ENCODE peak calls at places on chromosome 15, in four cellular contexts. O is spleen, R is GM12878, B is GM23338. W is an unnamed sample.

GRCh38 chr15:32981536-32981935 is 213.0 kb downstream of the FMN1 start:
- DNase-seq in O (no peak), B (no peak), R (no peak), W (no peak)

GRCh38 chr15:39369768-39370167 is 211.1 kb upstream of the THBS1 start:
- DNase-seq in O (no peak), R (no peak), B (no peak), W (no peak)

GRCh38 chr15:39939487-39940452 is 5.9 kb downstream of the EIF2AK4 start:
- DNase-seq in R (peak; percentile 32), B (no peak), O (no peak), W (no peak)

GRCh38 chr15:101349497-101349951 is 54.5 kb upstream of the SNRPA1 start:
- DNase-seq in R (no peak), O (no peak), B (no peak), W (no peak)

GRCh38 chr15:70328137-70329115 is 230.7 kb upstream of the TLE3 start:
- DNase-seq in O (no peak), R (no peak), B (no peak), W (no peak)

GRCh38 chr15:68154923-68155559 is 50.1 kb downstream of the CALML4 start:
- DNase-seq in R (no peak), O (no peak), B (peak; percentile 83), W (no peak)

GRCh38 chr15:40354408-40355171 is 3.4 kb upstream of the DISP2 start:
- DNase-seq in B (peak; percentile 83), O (peak; percentile 54), R (no peak), W (no peak)

GRCh38 chr15:29822100-29822684 is at the start of gene TJP1:
- DNase-seq in O (no peak), R (no peak), B (peak; percentile 88), W (no peak)

GRCh38 chr15:100340721-100341661 is 784 bp downstream of the ADAMTS17 start:
- DNase-seq in B (peak; percentile 61), R (no peak), O (peak; percentile 85), W (peak; percentile 83)

GRCh38 chr15:58639992-58640391 is 109.5 kb downstream of the ADAM10 start:
- DNase-seq in R (no peak), O (no peak), B (peak; percentile 14), W (no peak)

GRCh38 chr15:58643996-58644395 is 105.5 kb downstream of the ADAM10 start:
- DNase-seq in O (no peak), B (no peak), R (no peak), W (no peak)

GRCh38 chr15:58641660-58642059 is 107.8 kb downstream of the ADAM10 start:
- DNase-seq in O (no peak), B (no peak), R (no peak), W (no peak)

DNA sequence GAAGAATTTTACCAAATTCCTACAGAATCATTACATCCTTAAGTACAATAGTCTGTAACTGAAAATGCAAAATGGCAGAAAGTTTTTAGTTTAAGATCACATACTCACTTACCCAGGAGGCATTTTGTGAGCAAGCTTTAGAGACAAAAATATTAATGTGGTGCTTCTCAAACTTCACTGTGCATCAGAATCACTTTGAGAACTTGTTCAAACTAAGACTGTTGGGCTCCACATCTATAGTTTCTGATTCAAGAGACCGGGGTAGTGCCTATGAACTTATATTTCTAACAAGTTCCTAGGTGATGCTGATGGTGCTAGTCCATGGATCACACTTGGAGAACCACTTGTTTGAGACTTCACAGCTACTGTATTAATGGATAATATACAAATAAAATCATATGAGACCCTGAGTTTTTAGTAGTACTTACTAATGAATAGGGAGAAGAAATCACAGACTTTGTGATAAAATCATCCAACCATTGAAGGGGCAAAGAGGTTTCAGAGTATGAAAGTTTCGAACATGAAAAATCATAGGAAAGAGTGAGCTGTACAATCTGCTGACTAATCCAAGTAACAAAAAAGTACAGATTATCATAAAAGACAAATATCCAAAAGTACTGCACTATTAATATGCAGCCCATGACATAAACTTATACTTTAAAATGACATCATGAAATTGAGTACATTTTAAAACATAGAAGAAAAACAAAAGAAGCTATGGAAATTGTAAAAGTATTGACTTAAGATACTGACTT is 110.3 kb downstream of the ADAM10 start:
- DNase-seq in B (no peak), O (no peak), R (no peak), W (no peak)
- H3K36me3 ChIP-seq in B (no peaks in the 10 kb centered on the region), O (no peaks in the 10 kb centered on the region), R (no peaks in the 10 kb centered on the region), W (peaks cover 4% of the 10 kb centered on the region)

GRCh38 chr15:75694241-75695182 is 18.1 kb downstream of the CSPG4 start:
- DNase-seq in O (peak; percentile 74), R (no peak), B (peak; percentile 69), W (no peak)
- TF ChIP-seq POLR2AphosphoS5 in O (no peak), R (no peak), B (no peak), W (peak; percentile 80)

DNA sequence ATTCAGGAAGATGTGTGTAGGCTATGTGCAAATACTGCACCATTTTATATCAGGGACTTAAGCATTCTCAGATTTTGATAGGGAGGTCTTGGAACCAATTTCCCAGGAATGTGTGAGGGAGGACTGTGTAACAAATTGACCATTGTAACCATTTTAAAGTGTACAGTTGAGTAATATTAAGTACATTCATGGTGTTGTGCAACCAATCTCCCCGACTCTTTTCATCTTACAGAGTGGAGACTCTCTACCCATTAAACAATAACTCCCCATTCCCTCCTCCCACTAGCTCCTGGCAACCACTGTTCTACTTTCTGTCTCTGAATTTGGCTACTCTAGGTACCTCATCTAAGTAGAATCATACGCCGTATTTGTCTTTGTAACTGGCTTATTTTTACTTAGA is 5.1 kb downstream of the RCN2 start:
- DNase-seq in R (no peak), B (no peak), O (no peak), W (no peak)
- H3K36me3 ChIP-seq in R (no peaks in the 10 kb centered on the region), B (peaks cover 28% of the 10 kb centered on the region), O (no peaks in the 10 kb centered on the region), W (no peaks in the 10 kb centered on the region)

GRCh38 chr15:72271895-72272212 is 500 bp downstream of the PARP6 start:
- DNase-seq in O (no peak), R (no peak), B (peak; percentile 48), W (no peak)

GRCh38 chr15:72272997-72273352 is 621 bp upstream of the PARP6 start:
- DNase-seq in O (no peak), R (no peak), B (no peak), W (no peak)

GRCh38 chr15:72271221-72271620 is 1.1 kb downstream of the PARP6 start:
- DNase-seq in B (no peak), R (no peak), O (no peak), W (no peak)

GRCh38 chr15:72269739-72270138 is 2.6 kb downstream of the PARP6 start:
- DNase-seq in O (no peak), B (no peak), R (no peak), W (no peak)

GRCh38 chr15:72272213-72272996 is at the start of gene PARP6:
- DNase-seq in B (peak; percentile 98), O (peak; percentile 100), R (peak; percentile 95), W (peak; percentile 99)
- TF ChIP-seq POLR2AphosphoS5 in B (peak; percentile 88), O (peak; percentile 92), R (no peak), W (peak; percentile 90)

DNA sequence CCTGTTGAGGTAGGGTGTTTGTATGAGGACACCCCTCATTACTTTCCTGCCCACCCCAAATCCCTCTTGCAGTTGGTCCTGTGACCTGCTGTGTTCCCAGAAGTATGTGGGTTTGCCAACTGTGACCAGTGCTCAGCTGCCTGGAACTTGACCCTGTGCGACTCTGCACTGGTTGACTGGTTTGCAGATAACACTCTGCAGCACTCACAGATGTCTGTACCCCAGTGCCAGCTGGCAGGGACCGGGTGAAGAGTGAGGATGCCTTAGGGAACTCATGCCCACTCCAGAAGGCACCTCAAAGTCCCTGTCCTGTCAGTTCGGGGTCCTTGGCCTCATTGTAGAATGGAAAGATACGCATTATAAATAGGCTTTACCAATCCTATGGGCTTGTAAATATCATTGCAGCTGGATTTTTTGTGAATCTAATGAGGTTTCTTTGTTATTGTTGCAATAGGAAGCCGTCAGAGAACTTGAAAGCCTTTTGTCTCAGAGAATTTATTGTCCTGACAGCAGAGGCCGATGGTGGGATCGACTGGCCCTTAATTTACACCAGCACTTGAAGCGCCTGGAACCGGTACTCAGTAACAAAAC is 18.2 kb downstream of the FAN1 start:
- DNase-seq in O (no peak), B (peak; percentile 79), R (no peak), W (no peak)
- H3K36me3 ChIP-seq in O (no peaks in the 10 kb centered on the region), B (peaks cover 18% of the 10 kb centered on the region), R (peaks cover 13% of the 10 kb centered on the region), W (peaks cover 7% of the 10 kb centered on the region)

GRCh38 chr15:63050737-63051700 is 8.5 kb downstream of the TPM1 start:
- DNase-seq in R (no peak), B (peak; percentile 18), O (no peak), W (no peak)

GRCh38 chr15:63051701-63052066 is 9.1 kb downstream of the TPM1 start:
- DNase-seq in R (no peak), B (no peak), O (no peak), W (no peak)

GRCh38 chr15:63048115-63048985 is 5.8 kb downstream of the TPM1 start:
- DNase-seq in O (peak; percentile 97), B (peak; percentile 96), R (peak; percentile 28), W (no peak)

GRCh38 chr15:63048986-63049665 is 6.6 kb downstream of the TPM1 start:
- DNase-seq in R (no peak), B (peak; percentile 51), O (peak; percentile 85), W (no peak)

DNA sequence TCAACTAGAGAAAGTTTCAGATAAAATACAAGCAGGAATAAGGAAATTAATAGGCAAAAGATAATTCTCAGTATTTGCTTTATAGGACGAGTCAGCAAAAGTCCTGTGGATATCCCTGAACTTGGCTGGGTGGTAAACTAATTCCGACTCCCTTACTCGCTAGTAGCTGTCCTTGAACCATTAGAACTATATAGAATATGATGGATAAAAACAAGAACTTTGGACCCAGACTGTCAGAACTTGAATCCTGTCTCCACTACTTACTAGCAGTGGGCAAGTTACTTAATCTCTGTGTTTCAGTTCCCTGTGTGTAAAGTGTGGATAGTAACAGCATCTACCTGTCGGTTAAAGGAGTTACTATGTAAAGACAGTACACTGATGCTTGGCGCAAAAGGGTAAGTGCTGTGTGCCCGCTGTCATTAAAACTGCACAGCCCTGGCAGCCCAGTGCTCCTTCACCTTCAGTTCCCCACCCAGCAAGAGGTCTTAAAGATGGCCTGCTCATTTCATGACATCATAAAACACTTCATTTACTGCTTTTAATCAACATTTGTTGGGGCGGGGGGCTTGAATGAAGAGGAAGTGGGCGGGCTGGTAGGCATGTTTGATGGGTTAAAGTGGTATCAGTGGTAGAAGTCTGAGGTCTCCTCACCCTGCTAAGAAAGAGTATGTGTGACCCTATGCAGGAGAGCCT is 7.3 kb downstream of the TPM1 start:
- DNase-seq in B (no peak), R (no peak), O (no peak), W (no peak)
- TF ChIP-seq POLR2AphosphoS5 in B (no peak), R (no peak), O (no peak), W (no peak)

GRCh38 chr15:74845208-74845568 is 2.2 kb upstream of the ULK3 start:
- DNase-seq in R (no peak), B (no peak), O (peak; percentile 86), W (no peak)
- H3K36me3 ChIP-seq in R (peaks cover 26% of the 10 kb centered on the region), B (no peaks in the 10 kb centered on the region), O (peaks cover 6% of the 10 kb centered on the region), W (no peaks in the 10 kb centered on the region)

GRCh38 chr15:80072285-80072684 is 12.8 kb downstream of the ZFAND6 start:
- DNase-seq in R (peak; percentile 83), O (no peak), B (peak; percentile 91), W (no peak)
- TF ChIP-seq POLR2AphosphoS5 in R (no peak), O (no peak), B (no peak), W (peak; percentile 95)

GRCh38 chr15:79105141-79105540 is 14.6 kb upstream of the RASGRF1 start:
- DNase-seq in B (no peak), O (no peak), R (no peak), W (peak; percentile 93)

GRCh38 chr15:79102595-79102994 is 12.0 kb upstream of the RASGRF1 start:
- DNase-seq in B (no peak), O (no peak), R (no peak), W (peak; percentile 34)

GRCh38 chr15:79101866-79102581 is 11.4 kb upstream of the RASGRF1 start:
- DNase-seq in O (no peak), R (no peak), B (no peak), W (no peak)

GRCh38 chr15:79094611-79095021 is 4.0 kb upstream of the RASGRF1 start:
- DNase-seq in R (no peak), O (no peak), B (peak; percentile 17), W (peak; percentile 79)

GRCh38 chr15:79099692-79100091 is 9.1 kb upstream of the RASGRF1 start:
- DNase-seq in R (no peak), B (no peak), O (no peak), W (no peak)
- H3K36me3 ChIP-seq in R (no peaks in the 10 kb centered on the region), B (no peaks in the 10 kb centered on the region), O (no peaks in the 10 kb centered on the region), W (no peaks in the 10 kb centered on the region)